ENCODE peak calls at places on chromosomes 2 and 18, in four cellular contexts. D is aorta, Y is upper lobe of right lung, W is PC-3. A is an unnamed sample. For H3K36me3 and H3K4me1, the result is how much of the 10 kb centered on the place peaks cover.

GRCh38 chr2:231685349-231686191 is 22.8 kb upstream of the PTMA start:
- DNase-seq in D (no peak), Y (no peak), W (no peak), A (no peak)

GRCh38 chr2:226660524-226660923 is 139.1 kb downstream of the IRS1 start:
- DNase-seq in D (no peak), Y (no peak), W (peak), A (no peak)

GRCh38 chr2:7073901-7074300 is 156.7 kb downstream of the RNF144A start:
- DNase-seq in D (no peak), Y (no peak), W (no peak), A (no peak)

GRCh38 chr2:231709636-231709980 is 1.3 kb downstream of the PTMA start:
- DNase-seq in D (peak), Y (peak), W (no peak), A (peak)

GRCh38 chr18:68679531-68679930 is 35.4 kb downstream of the TMX3 start:
- DNase-seq in D (no peak), Y (no peak), W (no peak), A (no peak)

GRCh38 chr18:35041752-35042379 is 653 bp downstream of the MAPRE2 start:
- DNase-seq in D (no peak), Y (no peak), W (no peak), A (no peak)

GRCh38 chr2:59892398-59892797 is 661.1 kb downstream of the BCL11A start:
- DNase-seq in D (no peak), Y (no peak), W (no peak), A (no peak)

GRCh38 chr18:50687491-50687890 is 127.6 kb downstream of the MAPK4 start:
- DNase-seq in D (no peak), Y (peak), W (no peak), A (peak)

GRCh38 chr2:122531803-122532344 is 776.4 kb downstream of the TSN start:
- DNase-seq in D (no peak), Y (peak), W (no peak), A (no peak)

GRCh38 chr2:47488870-47489584 is 86.1 kb downstream of the MSH2 start:
- DNase-seq in D (no peak), Y (no peak), W (peak), A (no peak)

GRCh38 chr2:63790913-63791312 is 50.8 kb upstream of the UGP2 start:
- DNase-seq in D (no peak), Y (no peak), W (peak), A (no peak)

GRCh38 chr2:36530178-36530982 is 67.6 kb downstream of the FEZ2 start:
- DNase-seq in D (no peak), Y (no peak), W (no peak), A (no peak)

GRCh38 chr2:226790006-226790405 is 9.6 kb downstream of the IRS1 start:
- DNase-seq in D (no peak), Y (no peak), W (no peak), A (no peak)

GRCh38 chr2:141055526-141055925 is 1075.3 kb downstream of the LRP1B start:
- DNase-seq in D (no peak), Y (no peak), W (peak), A (no peak)

GRCh38 chr18:50099725-50100414 is 95.1 kb downstream of the MYO5B start:
- DNase-seq in D (no peak), Y (no peak), W (peak), A (no peak)

GRCh38 chr2:84424152-84424551 is 34.9 kb downstream of the SUCLG1 start:
- DNase-seq in D (no peak), Y (no peak), W (peak), A (no peak)

GRCh38 chr2:9152975-9153402 is 53.6 kb upstream of the ASAP2 start:
- DNase-seq in D (no peak), Y (no peak), W (no peak), A (no peak)

GRCh38 chr2:239499989-239500914 is 99.4 kb upstream of the HDAC4 start:
- DNase-seq in D (no peak), Y (no peak), W (no peak), A (peak)

GRCh38 chr2:39479696-39480095 is 42.6 kb upstream of the MAP4K3 start:
- DNase-seq in D (no peak), Y (no peak), W (no peak), A (no peak)

GRCh38 chr2:205755923-205756322 is 73.6 kb downstream of the NRP2 start:
- DNase-seq in D (no peak), Y (no peak), W (no peak), A (no peak)

GRCh38 chr2:158797963-158798700 is 3.0 kb downstream of the DAPL1 start:
- DNase-seq in D (no peak), Y (no peak), W (no peak), A (no peak)

GRCh38 chr2:182866095-182866460 is 359 bp downstream of the FRZB start:
- DNase-seq in D (peak), Y (no peak), W (no peak), A (no peak)

GRCh38 chr2:174699993-174700766 is 64.1 kb downstream of the CHRNA1 start:
- DNase-seq in D (no peak), Y (no peak), W (peak), A (no peak)

GRCh38 chr18:72828601-72829000 is 39.2 kb downstream of the NETO1 start:
- DNase-seq in D (no peak), Y (no peak), W (no peak), A (no peak)

GRCh38 chr18:76209597-76209996 is 285.4 kb downstream of the ZNF516 start:
- DNase-seq in D (no peak), Y (no peak), W (peak), A (no peak)

GRCh38 chr18:57621252-57621607 is 406 bp downstream of the NARS1 start:
- DNase-seq in D (no peak), Y (no peak), W (peak), A (no peak)

GRCh38 chr2:28507806-28508764 is 12.2 kb downstream of the PLB1 start:
- DNase-seq in D (no peak), Y (no peak), W (peak), A (no peak)

GRCh38 chr2:29443086-29443485 is 327.9 kb downstream of the CLIP4 start:
- DNase-seq in D (no peak), Y (no peak), W (no peak), A (no peak)

GRCh38 chr2:237090906-237091305 is 5.2 kb downstream of the COPS8 start:
- DNase-seq in D (no peak), Y (no peak), W (no peak), A (no peak)

GRCh38 chr2:74886251-74886650 is 52.3 kb downstream of the HK2 start:
- DNase-seq in D (no peak), Y (no peak), W (no peak), A (no peak)
- H3K36me3 ChIP-seq in D (under half), Y (half or more), W (half or more), A (half or more)

GRCh38 chr18:28175930-28176673 is 828 bp downstream of the CDH2 start:
- DNase-seq in D (no peak), Y (no peak), W (peak), A (no peak)

GRCh38 chr18:28176933-28177827 is at the start of gene CDH2:
- DNase-seq in D (peak), Y (peak), W (peak), A (peak)

GRCh38 chr18:28177828-28178635 is 1.1 kb upstream of the CDH2 start:
- DNase-seq in D (peak), Y (peak), W (peak), A (no peak)

GRCh38 chr18:28175047-28175929 is 1.6 kb downstream of the CDH2 start:
- DNase-seq in D (peak), Y (no peak), W (peak), A (no peak)

DNA sequence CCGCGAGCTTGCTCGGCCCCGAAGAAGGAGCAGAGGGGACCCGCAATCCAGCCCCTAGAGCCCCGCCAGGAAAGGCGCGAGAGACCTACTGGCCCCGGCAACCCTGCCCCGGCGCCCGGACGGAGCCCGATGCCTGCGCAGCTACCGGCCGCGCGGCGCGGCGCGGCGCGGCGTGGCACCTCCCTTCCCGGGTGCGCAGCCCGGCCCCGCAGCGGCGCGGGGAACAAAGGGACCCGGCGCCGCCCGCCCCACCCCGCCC is 327 bp downstream of the CDH2 start:
- DNase-seq in D (no peak), Y (no peak), W (peak), A (no peak)
- H3K4me3 ChIP-seq in D (peak), Y (peak), W (peak), A (peak)

GRCh38 chr2:224579411-224579810 is 5.8 kb downstream of the CUL3 start:
- DNase-seq in D (no peak), Y (no peak), W (peak), A (no peak)
- H3K4me1 ChIP-seq in D (under half), Y (half or more), W (under half), A (half or more)

DNA sequence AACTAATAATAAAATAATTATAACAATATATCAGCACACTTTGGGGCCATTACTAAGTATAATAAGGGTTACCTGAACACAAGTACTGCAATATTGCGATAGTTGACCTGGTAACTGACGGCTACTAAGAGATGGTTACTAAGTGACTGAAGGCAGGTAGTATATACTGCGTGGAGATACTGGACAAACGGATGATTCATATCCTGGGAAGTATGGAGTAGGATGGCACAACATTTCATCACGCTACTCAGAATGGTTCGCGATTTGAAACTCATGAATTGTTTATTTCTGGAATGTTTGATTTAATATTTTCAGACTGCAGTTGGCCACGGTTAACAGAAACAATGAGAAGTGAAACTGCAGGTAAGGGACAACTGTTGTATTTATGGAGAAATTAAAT is 39.5 kb upstream of the FLACC1 start:
- DNase-seq in D (no peak), Y (no peak), W (peak), A (no peak)
- H3K36me3 ChIP-seq in D (under half), Y (half or more), W (under half), A (half or more)